ENCODE peak calls at places on chromosome 7, in nine cellular contexts. N is astrocyte of the cerebellum; E is pons; S is putamen; P is iris pigment epithelial cell; Y is neural crest cell; V is CD4-positive, alpha-beta memory T cell; T is gastrocnemius medialis; U is activated CD8-positive, alpha-beta memory T cell treated with anti-CD3 and anti-CD28 coated beads for 4 hours. M is an unnamed sample.

GRCh38 chr7:19062216-19062615 is 55.2 kb downstream of the TWIST1 start:
- DNase-seq in U (no peak), P (no peak), S (no peak), E (no peak), Y (no peak), N (no peak), T (no peak), V (no peak), M (no peak)

GRCh38 chr7:462173-463103 is 57.2 kb downstream of the PDGFA start:
- DNase-seq in S (no peak), V (no peak), U (no peak), E (no peak), P (no peak), N (no peak), T (no peak), Y (no peak), M (no peak)

GRCh38 chr7:29115130-29115529 is 31.2 kb downstream of the CPVL start:
- DNase-seq in Y (no peak), T (no peak), V (no peak), E (no peak), N (no peak), S (no peak), U (no peak), P (no peak), M (no peak)

GRCh38 chr7:109529712-109530111 is 960.0 kb downstream of the DNAJB9 start:
- DNase-seq in N (no peak), U (no peak), T (no peak), P (no peak), Y (no peak), S (no peak), V (no peak), E (no peak), M (no peak)

GRCh38 chr7:1127001-1127400 is 33.0 kb downstream of the ZFAND2A start:
- DNase-seq in T (no peak), N (no peak), U (no peak), E (no peak), V (no peak), Y (no peak), P (no peak), S (no peak), M (no peak)

GRCh38 chr7:104938741-104939390 is 75.1 kb upstream of the KMT2E start:
- DNase-seq in V (no peak), E (no peak), U (no peak), S (no peak), P (no peak), T (no peak), Y (no peak), N (no peak), M (no peak)

GRCh38 chr7:4841007-4841784 is 20.6 kb downstream of the PAPOLB start:
- DNase-seq in N (no peak), Y (no peak), V (no peak), U (no peak), T (no peak), E (no peak), P (no peak), S (no peak), M (no peak)

GRCh38 chr7:125828153-125828690 is 898.6 kb upstream of the POT1 start:
- DNase-seq in E (no peak), Y (no peak), T (no peak), N (peak; percentile 23), S (no peak), V (no peak), U (no peak), P (no peak), M (no peak)

GRCh38 chr7:50266893-50267386 is 37.6 kb upstream of the IKZF1 start:
- DNase-seq in S (no peak), E (peak; percentile 13), P (no peak), T (no peak), N (no peak), V (peak; percentile 82), U (peak; percentile 58), Y (no peak), M (peak; percentile 39)

GRCh38 chr7:75056476-75056875 is 17.1 kb downstream of the RCC1L start:
- DNase-seq in P (peak; percentile 83), U (no peak), T (no peak), Y (no peak), S (no peak), V (no peak), N (peak; percentile 70), E (no peak), M (no peak)

GRCh38 chr7:48643420-48644013 is 280.8 kb upstream of the CDC14C start:
- DNase-seq in E (no peak), Y (no peak), T (no peak), S (no peak), N (no peak), P (no peak), V (no peak), U (no peak), M (no peak)

GRCh38 chr7:111756687-111757178 is 194.4 kb upstream of the IMMP2L start:
- DNase-seq in U (no peak), E (peak; percentile 92), P (peak; percentile 41), N (peak; percentile 41), V (no peak), Y (peak; percentile 50), S (peak; percentile 91), T (peak; percentile 59), M (no peak)

GRCh38 chr7:12119638-12120303 is 91.3 kb upstream of the TMEM106B start:
- DNase-seq in Y (peak; percentile 2), V (no peak), T (no peak), E (no peak), S (no peak), U (no peak), P (no peak), N (no peak), M (no peak)

GRCh38 chr7:27154369-27154768 is 2.0 kb upstream of the HOXA3 start:
- DNase-seq in V (no peak), T (no peak), U (no peak), E (no peak), N (no peak), S (no peak), P (no peak), Y (no peak), M (no peak)

GRCh38 chr7:152006336-152006735 is 19.1 kb upstream of the GALNT11 start:
- DNase-seq in P (peak; percentile 19), N (no peak), S (no peak), V (no peak), E (no peak), Y (no peak), T (no peak), U (no peak), M (no peak)

GRCh38 chr7:1230411-1231213 is 2.1 kb upstream of the UNCX start:
- DNase-seq in E (no peak), U (no peak), T (no peak), N (no peak), S (no peak), Y (no peak), P (no peak), V (no peak), M (no peak)

GRCh38 chr7:26500749-26501352 is 209.2 kb downstream of the SNX10 start:
- DNase-seq in N (no peak), E (peak; percentile 30), U (no peak), T (no peak), S (no peak), P (peak; percentile 23), Y (no peak), V (no peak), M (no peak)

GRCh38 chr7:157964016-157964415 is 623.6 kb downstream of the PTPRN2 start:
- DNase-seq in U (no peak), T (no peak), Y (no peak), S (no peak), N (no peak), V (no peak), E (no peak), P (no peak), M (no peak)

GRCh38 chr7:144885453-144885852 is 49.6 kb upstream of the TPK1 start:
- DNase-seq in E (no peak), U (no peak), P (no peak), T (no peak), V (no peak), N (no peak), S (no peak), Y (no peak), M (no peak)

GRCh38 chr7:7921830-7922229 is 46.8 kb upstream of the GLCCI1 start:
- DNase-seq in T (no peak), E (peak; percentile 61), N (no peak), P (no peak), U (no peak), Y (no peak), S (no peak), V (no peak), M (no peak)

GRCh38 chr7:47501406-47501805 is 80.5 kb downstream of the TNS3 start:
- DNase-seq in P (peak; percentile 97), V (no peak), Y (no peak), E (no peak), S (no peak), U (no peak), N (peak; percentile 40), T (no peak), M (no peak)

GRCh38 chr7:155945670-155946325 is 133.5 kb upstream of the SHH start:
- DNase-seq in Y (no peak), N (no peak), U (no peak), T (no peak), S (no peak), E (no peak), V (no peak), P (no peak), M (no peak)

GRCh38 chr7:17448479-17449423 is 150.3 kb downstream of the AHR start:
- DNase-seq in Y (no peak), N (no peak), T (no peak), E (no peak), P (peak; percentile 63), S (no peak), V (no peak), U (no peak), M (no peak)

GRCh38 chr7:128777156-128778123 is 1.8 kb upstream of the OPN1SW start:
- DNase-seq in E (no peak), P (peak; percentile 50), S (no peak), N (no peak), U (no peak), V (no peak), Y (no peak), T (no peak), M (no peak)

GRCh38 chr7:142838461-142839213 is 16.2 kb upstream of the EPHB6 start:
- DNase-seq in N (no peak), Y (no peak), T (no peak), P (peak; percentile 9), E (no peak), V (no peak), S (no peak), U (no peak), M (no peak)

GRCh38 chr7:154304740-154305679 is 252.8 kb downstream of the DPP6 start:
- DNase-seq in P (no peak), N (no peak), T (no peak), U (no peak), E (no peak), V (no peak), Y (peak; percentile 3), S (peak; percentile 52), M (no peak)

GRCh38 chr7:93148135-93148534 is at the start of gene SAMD9L:
- DNase-seq in S (no peak), N (no peak), U (no peak), E (peak; percentile 53), V (peak; percentile 18), P (peak; percentile 53), Y (no peak), T (no peak), M (no peak)

GRCh38 chr7:81560708-81561107 is 209.1 kb downstream of the HGF start:
- DNase-seq in E (no peak), N (no peak), V (no peak), Y (no peak), U (no peak), T (no peak), S (no peak), P (no peak), M (no peak)

GRCh38 chr7:45120-46090 is 147.0 kb upstream of the FAM20C start:
- DNase-seq in P (no peak), E (no peak), S (no peak), V (no peak), N (no peak), Y (peak; percentile 0), U (no peak), T (no peak), M (peak; percentile 7)

GRCh38 chr7:30206466-30206865 is 71.7 kb downstream of the MTURN start:
- DNase-seq in V (no peak), S (no peak), P (peak; percentile 27), U (no peak), Y (no peak), T (no peak), E (no peak), N (peak; percentile 18), M (no peak)

GRCh38 chr7:140877249-140877524 is 47.5 kb downstream of the BRAF start:
- DNase-seq in P (no peak), T (no peak), S (no peak), U (no peak), E (no peak), V (no peak), Y (no peak), N (no peak), M (no peak)

M was measured in central memory CD8-positive, alpha-beta T cell.